ENCODE peak calls at places on chromosomes 5 and 9, in seven cellular contexts. C, S, L, I, N, Z and J are unnamed samples.

GRCh38 chr9:97531750-97532383 is 30.4 kb downstream of the TMOD1 start:
- DNase-seq in L (no peak), I (no peak), C (no peak), S (no peak), N (no peak), Z (peak; percentile 7), J (no peak)

GRCh38 chr5:66661149-66661548 is 65.0 kb downstream of the MAST4 start:
- DNase-seq in N (no peak), L (no peak), C (peak; percentile 85), I (peak; percentile 22), S (no peak), Z (peak; percentile 9), J (peak; percentile 44)

GRCh38 chr9:29285818-29286217 is 1712.5 kb upstream of the C9orf72 start:
- DNase-seq in N (no peak), L (no peak), Z (no peak), C (peak; percentile 3), I (no peak), S (no peak), J (no peak)

GRCh38 chr5:143714629-143715028 is 97.3 kb upstream of the HMHB1 start:
- DNase-seq in C (no peak), L (no peak), N (no peak), S (no peak), Z (peak; percentile 60), I (no peak), J (no peak)

GRCh38 chr5:54251981-54252380 is 58.4 kb downstream of the ARL15 start:
- DNase-seq in C (no peak), L (no peak), Z (peak; percentile 54), I (no peak), S (no peak), N (no peak), J (no peak)

GRCh38 chr9:36064448-36065037 is 27.8 kb downstream of the RECK start:
- DNase-seq in I (no peak), N (no peak), Z (peak; percentile 63), C (peak; percentile 26), L (no peak), S (no peak), J (no peak)

GRCh38 chr9:128317629-128318028 is 4.6 kb downstream of the TRUB2 start:
- DNase-seq in I (no peak), C (no peak), Z (no peak), S (no peak), N (no peak), L (no peak), J (no peak)

GRCh38 chr9:79583957-79584654 is 12.3 kb downstream of the TLE4 start:
- DNase-seq in I (no peak), S (no peak), Z (no peak), L (no peak), N (no peak), C (no peak), J (peak; percentile 66)

GRCh38 chr5:133242221-133242835 is 190.5 kb downstream of the HSPA4 start:
- DNase-seq in I (no peak), N (no peak), S (no peak), Z (no peak), C (no peak), L (no peak), J (no peak)

GRCh38 chr5:137594717-137595116 is 95.6 kb upstream of the SPOCK1 start:
- DNase-seq in L (no peak), Z (peak; percentile 6), I (no peak), N (no peak), S (no peak), C (no peak), J (no peak)

GRCh38 chr5:5341531-5342292 is 80.8 kb upstream of the ICE1 start:
- DNase-seq in C (peak; percentile 36), S (no peak), L (no peak), I (no peak), Z (no peak), N (no peak), J (no peak)

DNA sequence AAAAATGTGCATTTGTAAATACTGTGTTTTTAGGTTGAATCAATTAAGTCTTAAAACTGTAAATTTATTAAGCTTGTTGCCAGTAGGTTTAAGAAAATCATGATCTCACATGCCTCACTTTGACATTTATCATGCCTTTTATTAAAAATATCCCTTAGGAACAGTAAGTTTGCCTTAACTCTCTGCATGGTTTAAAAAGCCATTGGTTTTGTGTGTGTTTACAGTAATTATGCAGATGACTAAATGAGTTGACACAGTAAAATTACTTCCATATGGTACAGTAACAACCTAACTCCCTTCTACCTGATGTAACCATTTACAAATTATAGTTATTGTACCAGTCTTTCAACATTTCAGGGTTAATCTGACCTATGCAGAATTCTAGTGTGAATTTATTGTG is 6.5 kb downstream of the RPS6 start:
- DNase-seq in L (no peak), I (no peak), Z (no peak), N (no peak), C (no peak), S (no peak), J (no peak)
- H3K36me3 ChIP-seq in L (peaks cover 68% of the 10 kb centered on the region), I (no peaks in the 10 kb centered on the region), Z (peaks cover 32% of the 10 kb centered on the region), N (peaks cover 75% of the 10 kb centered on the region), C (peaks cover 5% of the 10 kb centered on the region), S (peaks cover 17% of the 10 kb centered on the region), J (peaks cover 68% of the 10 kb centered on the region)

GRCh38 chr5:42672925-42673324 is 83.7 kb upstream of the CCDC152 start:
- DNase-seq in L (no peak), Z (no peak), N (no peak), C (no peak), I (no peak), S (no peak), J (no peak)

GRCh38 chr5:42677156-42677842 is 79.3 kb upstream of the CCDC152 start:
- DNase-seq in N (no peak), C (no peak), Z (no peak), I (no peak), L (no peak), S (no peak), J (no peak)

GRCh38 chr5:42676362-42676761 is 80.3 kb upstream of the CCDC152 start:
- DNase-seq in C (no peak), I (no peak), L (no peak), S (no peak), Z (no peak), N (no peak), J (no peak)

GRCh38 chr5:42680035-42680434 is 76.6 kb upstream of the CCDC152 start:
- DNase-seq in Z (no peak), C (peak; percentile 42), I (no peak), N (no peak), S (no peak), L (no peak), J (no peak)

GRCh38 chr5:42675602-42676001 is 81.0 kb upstream of the CCDC152 start:
- DNase-seq in Z (no peak), C (no peak), N (no peak), I (no peak), L (no peak), S (no peak), J (no peak)
- H3K4me3 ChIP-seq in Z (no peak overlapping the region), C (no peak overlapping the region), N (no peak overlapping the region), I (no peak overlapping the region), L (no peak overlapping the region), S (no peak overlapping the region), J (no peak overlapping the region)

DNA sequence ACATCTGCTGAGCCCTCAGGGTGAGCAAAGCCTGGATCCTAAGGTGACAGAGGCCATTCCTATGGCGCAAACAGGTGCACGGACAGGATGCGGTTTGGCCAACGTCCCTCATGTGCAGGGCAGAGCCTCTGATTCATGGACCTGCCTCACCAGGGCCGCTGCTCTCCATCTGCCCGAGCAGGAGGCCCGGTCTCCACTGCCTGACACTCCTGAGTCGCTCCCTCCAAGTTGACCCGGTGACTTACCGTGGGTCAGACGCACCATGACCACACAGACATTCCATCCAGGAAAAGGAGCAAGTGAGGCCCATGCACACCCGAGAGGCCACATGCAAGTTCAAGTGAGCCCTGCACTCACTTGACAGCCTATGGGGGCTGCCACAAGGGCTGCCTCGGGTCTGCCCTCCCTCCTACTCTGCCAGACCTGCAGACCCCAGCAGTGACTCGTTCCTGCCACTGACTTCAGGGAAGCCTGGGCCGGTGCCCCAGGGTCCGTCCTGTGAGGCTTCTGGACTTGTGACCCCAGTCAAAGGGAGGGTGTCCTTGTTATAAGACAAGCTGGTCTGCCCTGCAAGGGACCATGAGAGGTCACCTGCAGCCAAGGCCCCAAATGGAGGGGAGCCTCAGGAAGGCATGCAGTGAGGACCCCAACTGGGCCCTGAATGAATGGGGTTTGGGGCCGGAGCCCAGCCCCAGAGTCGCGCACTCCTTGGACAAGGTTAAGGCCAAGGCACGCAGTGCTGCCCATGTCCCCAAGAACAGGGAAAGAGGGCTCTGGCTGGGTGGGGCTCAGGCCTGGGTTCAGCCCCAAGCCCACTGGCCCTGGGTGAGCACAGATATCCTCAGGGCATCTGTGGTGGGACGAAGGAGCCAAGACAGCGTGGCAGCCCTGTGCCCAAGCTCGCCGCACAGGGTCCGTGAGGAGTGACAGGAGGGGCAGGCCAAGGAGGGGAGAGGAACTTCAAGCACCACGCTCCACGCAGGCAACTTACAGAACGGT is 10.1 kb downstream of the BRD3OS start:
- DNase-seq in N (no peak), Z (no peak), S (no peak), C (no peak), L (no peak), I (no peak), J (peak; percentile 6)
- H3K36me3 ChIP-seq in N (peaks cover 48% of the 10 kb centered on the region), Z (peaks cover 62% of the 10 kb centered on the region), S (peaks cover 3% of the 10 kb centered on the region), C (peaks cover 30% of the 10 kb centered on the region), L (peaks cover 50% of the 10 kb centered on the region), I (no peaks in the 10 kb centered on the region), J (peaks cover 81% of the 10 kb centered on the region)

GRCh38 chr5:1006656-1007071 is 1.9 kb upstream of the NKD2 start:
- DNase-seq in N (no peak), L (no peak), I (peak; percentile 8), Z (no peak), C (no peak), S (peak; percentile 8), J (peak; percentile 12)

GRCh38 chr5:1009359-1010180 is 968 bp downstream of the NKD2 start:
- DNase-seq in L (peak; percentile 38), S (peak; percentile 10), Z (no peak), N (no peak), I (no peak), C (no peak), J (no peak)

GRCh38 chr5:1007221-1007680 is 1.4 kb upstream of the NKD2 start:
- DNase-seq in L (peak; percentile 32), I (peak; percentile 13), Z (no peak), S (peak; percentile 9), N (no peak), C (no peak), J (peak; percentile 37)

GRCh38 chr5:1008451-1009358 is at the start of gene NKD2:
- DNase-seq in S (peak; percentile 32), Z (no peak), C (no peak), L (peak; percentile 89), I (peak; percentile 29), N (no peak), J (peak; percentile 29)

GRCh38 chr5:1007681-1008450 is 736 bp upstream of the NKD2 start:
- DNase-seq in Z (no peak), C (no peak), N (no peak), L (no peak), I (peak; percentile 15), S (peak; percentile 10), J (peak; percentile 7)
- H3K4me3 ChIP-seq in Z (no peak overlapping the region), C (no peak overlapping the region), N (no peak overlapping the region), L (no peak overlapping the region), I (no peak overlapping the region), S (no peak overlapping the region), J (no peak overlapping the region)

DNA sequence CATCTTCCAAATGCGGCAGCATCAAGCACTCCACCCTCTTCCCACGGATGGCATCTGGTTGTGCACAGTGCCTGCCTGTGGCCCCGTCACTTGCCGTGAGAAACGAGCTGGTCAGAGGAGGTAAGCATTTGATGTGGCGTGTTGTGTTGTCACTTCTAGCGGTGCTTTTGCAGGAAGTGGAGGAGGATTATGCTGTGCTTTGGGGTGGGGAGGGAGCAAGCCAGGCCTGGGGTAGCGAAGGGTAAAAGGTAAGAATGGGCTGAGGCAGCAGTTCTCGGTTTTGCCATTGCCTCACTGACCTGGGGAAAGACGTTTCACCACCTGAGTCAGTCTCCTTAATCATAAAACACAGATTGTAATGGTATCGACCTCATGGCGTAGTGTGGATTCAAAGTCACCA is 2.3 kb upstream of the POMT1 start:
- DNase-seq in Z (no peak), I (no peak), C (no peak), S (no peak), L (no peak), N (peak; percentile 70), J (no peak)
- H3K36me3 ChIP-seq in Z (peaks cover 45% of the 10 kb centered on the region), I (no peaks in the 10 kb centered on the region), C (peaks cover 27% of the 10 kb centered on the region), S (peaks cover 7% of the 10 kb centered on the region), L (peaks cover 48% of the 10 kb centered on the region), N (peaks cover 28% of the 10 kb centered on the region), J (no peaks in the 10 kb centered on the region)